ENCODE peak calls at places on chromosomes 12 and 14, in nine cellular contexts. F is tibial nerve; P is CD8-positive, alpha-beta T cell; L is brain microvascular endothelial cell; W is left ventricle myocardium inferior; X is cardiac muscle cell; Y is fibroblast of the aortic adventitia; O is astrocyte of the spinal cord; J is H1. C is an unnamed sample.
A peak's percentile ranks its signal among the peaks of the same experiment; 100 is the strongest.

GRCh38 chr12:78210894-78211302 is 380.2 kb downstream of the NAV3 start:
- DNase-seq in O (peak; percentile 87), J (no peak), P (no peak), F (no peak), L (peak; percentile 57), X (peak; percentile 84), Y (peak; percentile 83), W (no peak), C (peak; percentile 93)

GRCh38 chr14:75188520-75189267 is 12.3 kb upstream of the TMED10 start:
- DNase-seq in X (no peak), L (no peak), W (no peak), J (no peak), Y (no peak), O (no peak), F (peak; percentile 48), P (no peak), C (no peak)

GRCh38 chr12:122437656-122438121 is 15.2 kb upstream of the CLIP1 start:
- DNase-seq in J (no peak), L (no peak), X (peak; percentile 90), F (no peak), P (no peak), W (peak; percentile 51), Y (peak; percentile 90), O (peak; percentile 70), C (no peak)

GRCh38 chr14:50668008-50668851 is at the start of gene SAV1:
- DNase-seq in F (peak; percentile 77), X (peak; percentile 84), P (peak; percentile 67), L (peak; percentile 68), W (peak; percentile 88), O (peak; percentile 89), J (peak; percentile 87), Y (peak; percentile 86), C (no peak)

GRCh38 chr14:36510078-36510799 is 9.8 kb downstream of the NKX2-1 start:
- DNase-seq in X (no peak), P (no peak), Y (no peak), J (no peak), O (no peak), F (no peak), W (no peak), L (no peak), C (no peak)

GRCh38 chr14:64620910-64621309 is 71.1 kb downstream of the PPP1R36 start:
- DNase-seq in J (no peak), X (no peak), P (no peak), O (no peak), L (no peak), Y (no peak), F (no peak), W (no peak), C (no peak)

GRCh38 chr14:99462211-99462610 is 18.4 kb downstream of the SETD3 start:
- DNase-seq in L (no peak), O (no peak), P (no peak), F (no peak), Y (no peak), W (no peak), X (no peak), J (peak; percentile 23), C (no peak)

GRCh38 chr12:110498984-110499706 is 2.8 kb downstream of the VPS29 start:
- DNase-seq in O (no peak), F (no peak), W (no peak), J (no peak), Y (peak; percentile 30), L (peak; percentile 18), P (no peak), X (peak; percentile 37), C (no peak)

GRCh38 chr14:94569381-94570001 is 8.2 kb downstream of the SERPINA4 start:
- DNase-seq in J (no peak), W (no peak), X (no peak), P (no peak), O (no peak), F (no peak), L (no peak), Y (no peak), C (no peak)

GRCh38 chr12:8860165-8860961 is 37.9 kb downstream of the A2ML1 start:
- DNase-seq in X (peak; percentile 60), W (peak; percentile 29), P (peak; percentile 55), L (peak; percentile 15), O (peak; percentile 42), J (peak; percentile 63), Y (peak; percentile 72), F (peak; percentile 52), C (no peak)

GRCh38 chr12:104478396-104479140 is 21.8 kb downstream of the CHST11 start:
- DNase-seq in W (no peak), J (no peak), L (no peak), P (peak; percentile 64), X (peak; percentile 57), F (no peak), O (peak; percentile 43), Y (no peak), C (no peak)

GRCh38 chr12:109697877-109698468 is 15.7 kb upstream of the FAM222A start:
- DNase-seq in O (no peak), F (no peak), Y (no peak), W (no peak), P (no peak), X (no peak), L (no peak), J (no peak), C (no peak)

GRCh38 chr12:79370021-79370420 is 320.7 kb downstream of the PAWR start:
- DNase-seq in X (no peak), W (no peak), L (peak; percentile 6), F (no peak), P (no peak), J (no peak), O (no peak), Y (peak; percentile 12), C (no peak)

GRCh38 chr12:79374543-79374942 is 316.2 kb downstream of the PAWR start:
- DNase-seq in F (no peak), L (no peak), Y (no peak), O (no peak), J (no peak), P (no peak), X (no peak), W (no peak), C (no peak)

GRCh38 chr12:79371226-79371625 is 319.5 kb downstream of the PAWR start:
- DNase-seq in L (no peak), Y (no peak), W (no peak), F (no peak), O (no peak), J (no peak), P (no peak), X (no peak), C (no peak)

GRCh38 chr12:79375050-79375449 is 315.7 kb downstream of the PAWR start:
- DNase-seq in P (no peak), F (no peak), L (no peak), O (no peak), Y (no peak), J (no peak), W (no peak), X (no peak), C (no peak)

DNA sequence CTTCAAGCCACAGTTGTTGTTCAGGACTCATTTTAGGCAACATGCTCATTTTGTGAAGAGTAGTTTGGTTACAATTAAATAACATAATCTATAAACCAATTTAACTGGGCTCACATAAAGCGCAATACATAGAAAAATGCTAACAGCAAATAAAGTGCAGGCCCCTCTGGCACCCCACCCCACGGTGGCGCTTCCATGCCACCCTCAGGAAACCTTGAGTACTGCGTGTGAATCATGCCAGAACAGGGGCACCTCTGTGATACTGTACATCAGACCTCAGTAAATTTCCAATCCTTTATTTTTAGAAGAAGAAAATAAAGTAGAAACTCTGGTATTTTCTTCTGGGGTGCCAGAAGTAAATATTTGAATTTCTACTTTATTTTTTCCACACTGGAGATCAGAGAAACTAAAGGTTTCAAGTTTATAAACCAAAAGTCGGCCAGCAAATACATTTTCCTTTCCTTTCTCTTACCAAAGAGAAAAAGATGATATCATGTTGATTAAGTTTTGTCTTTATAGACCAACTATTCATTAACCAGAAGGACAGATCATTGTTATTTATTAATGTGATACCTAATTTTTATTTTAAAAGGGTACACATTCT is 316.8 kb downstream of the PAWR start:
- DNase-seq in J (peak; percentile 73), L (peak; percentile 26), X (peak; percentile 38), Y (peak; percentile 35), P (no peak), F (no peak), O (peak; percentile 29), W (no peak), C (no peak)
- TF ChIP-seq CTCF in J (peak; percentile 76), L (peak; percentile 94), X (peak; percentile 79), Y (peak; percentile 86), P (no peak), F (no peak), O (peak; percentile 90), W (peak; percentile 65), C (peak; percentile 85)

DNA sequence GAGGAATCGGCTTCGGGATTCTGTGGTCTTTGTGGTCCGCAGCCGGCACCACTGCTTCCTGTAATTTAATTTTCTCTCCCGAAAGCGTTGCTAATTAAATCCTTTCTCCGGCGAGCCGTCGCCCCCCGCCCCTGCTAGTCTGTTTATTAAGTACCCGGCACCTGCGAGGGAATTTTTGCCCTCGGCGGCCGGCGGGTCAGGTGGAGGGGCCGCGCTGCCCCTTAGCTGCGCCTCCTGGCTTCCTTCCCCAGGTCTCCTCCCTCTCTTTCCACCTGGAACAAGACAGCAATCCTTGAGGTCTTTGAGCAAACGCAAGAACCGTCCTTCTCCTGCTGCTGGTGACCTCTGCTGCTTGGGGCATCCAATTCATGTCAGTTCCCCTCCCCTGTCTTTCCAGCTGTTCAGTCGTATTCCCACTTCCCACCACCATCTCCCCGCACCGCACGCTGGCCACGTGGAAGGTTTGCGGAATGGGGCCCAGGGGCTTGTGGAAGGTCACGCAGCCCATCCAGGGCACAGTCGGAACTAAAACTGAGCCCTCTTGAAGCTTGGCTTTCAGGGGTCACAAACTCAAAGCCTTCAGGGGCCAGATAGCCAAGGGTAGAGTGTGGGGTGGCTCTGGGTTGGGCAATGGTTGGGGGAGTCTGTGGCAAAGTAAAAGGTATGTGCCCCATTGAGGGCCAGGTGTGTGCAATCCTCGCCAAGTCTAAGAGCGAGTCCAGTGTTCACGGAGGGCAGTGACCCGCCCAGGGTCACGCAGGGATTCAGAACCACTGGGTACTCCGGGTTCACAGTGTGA is 16.1 kb downstream of the ZDHHC22 start:
- DNase-seq in J (no peak), L (no peak), X (no peak), F (no peak), Y (no peak), P (no peak), W (no peak), O (no peak), C (no peak)
- H3K4me3 ChIP-seq in J (peak overlapping the region; percentile 79), L (no peak overlapping the region), X (peak overlapping the region; percentile 36), F (peak overlapping the region; percentile 53), Y (peak overlapping the region; percentile 17), P (peak overlapping the region; percentile 63), W (peak overlapping the region; percentile 66), O (no peak overlapping the region), C (no peak overlapping the region)

DNA sequence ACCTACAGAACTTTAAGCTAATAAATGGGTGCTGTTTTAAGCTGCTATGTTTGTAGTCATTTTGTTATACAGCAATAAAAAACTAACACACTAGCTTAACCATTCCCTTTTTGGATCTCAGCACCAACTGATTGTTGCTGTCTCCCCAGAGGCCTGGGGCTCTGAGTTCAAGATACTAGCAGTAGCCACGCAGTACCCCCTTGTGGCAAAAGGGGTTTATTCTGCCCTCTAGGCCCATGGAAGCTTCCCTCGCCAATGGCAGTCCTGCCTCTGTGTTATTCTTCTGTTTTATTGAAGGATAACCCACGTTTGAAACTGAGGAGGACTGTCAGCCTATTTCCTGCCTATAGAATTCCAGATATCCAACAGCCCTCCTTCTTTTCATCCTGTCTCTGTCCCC is 455.3 kb upstream of the ATP2B1 start:
- DNase-seq in X (no peak), J (no peak), O (no peak), W (no peak), L (no peak), Y (no peak), F (no peak), P (no peak), C (no peak)
- TF ChIP-seq CTCF in X (no peak), J (peak; percentile 41), O (no peak), W (no peak), L (peak; percentile 20), Y (no peak), F (no peak), P (no peak), C (no peak)

GRCh38 chr14:104224516-104225281 is 86.3 kb downstream of the KIF26A start:
- DNase-seq in L (no peak), O (no peak), F (no peak), J (peak; percentile 88), P (no peak), X (no peak), Y (no peak), W (no peak), C (no peak)
- H3K4me3 ChIP-seq in L (no peak overlapping the region), O (no peak overlapping the region), F (no peak overlapping the region), J (no peak overlapping the region), P (no peak overlapping the region), X (no peak overlapping the region), Y (no peak overlapping the region), W (no peak overlapping the region), C (no peak overlapping the region)